ENCODE peak calls at places on chromosomes 4 and X, in seven cellular contexts. A, B, T, V, J, F and G are unnamed samples.

GRCh38 chr4:2436761-2437474 is 18.2 kb downstream of the CFAP99 start:
- DNase-seq in A (no peak), B (no peak), T (no peak), V (no peak), J (no peak), F (no peak), G (no peak)

GRCh38 chrX:136636121-136636520 is 11.8 kb upstream of the CD40LG start:
- DNase-seq in A (no peak), B (no peak), T (no peak), V (no peak), J (no peak), F (no peak), G (no peak)

GRCh38 chr4:42637861-42638260 is 19.0 kb downstream of the ATP8A1 start:
- DNase-seq in A (no peak), B (no peak), T (no peak), V (no peak), J (no peak), F (no peak), G (no peak)

GRCh38 chrX:30653415-30654131 is at the start of gene GK:
- DNase-seq in A (peak; percentile 14), B (peak; percentile 21), T (peak; percentile 2), V (peak; percentile 10), J (no peak), F (no peak), G (no peak)

GRCh38 chr4:118727360-118727759 is 42.2 kb downstream of the METTL14 start:
- DNase-seq in A (no peak), B (no peak), T (no peak), V (no peak), J (no peak), F (no peak), G (no peak)

GRCh38 chrX:149803458-149804062 is 21.8 kb downstream of the MAGEA9 start:
- DNase-seq in A (no peak), B (no peak), T (no peak), V (no peak), J (no peak), F (no peak), G (no peak)

GRCh38 chr4:97121493-97121892 is 1021.8 kb downstream of the STPG2 start:
- DNase-seq in A (no peak), B (no peak), T (no peak), V (no peak), J (no peak), F (no peak), G (no peak)

GRCh38 chrX:115912372-115912897 is 258.1 kb upstream of the AGTR2 start:
- DNase-seq in A (peak; percentile 27), B (no peak), T (no peak), V (no peak), J (no peak), F (no peak), G (peak; percentile 94)

GRCh38 chr4:108036252-108036651 is 46.6 kb downstream of the HADH start:
- DNase-seq in A (no peak), B (peak; percentile 14), T (no peak), V (peak; percentile 12), J (no peak), F (no peak), G (peak; percentile 53)